ENCODE peak calls at places on chromosomes 3 and 15, in seven cellular contexts. D is NCI-H774, M is neuronal stem cell, F is T47D, G is fibroblast of the conjunctiva, Y is HEK293T, E is GM12865. O is an unnamed sample.

GRCh38 chr3:180265551-180265950 is 228.8 kb upstream of the PEX5L start:
- DNase-seq in D (no peak), M (no peak), F (no peak), G (peak), Y (no peak), E (no peak), O (peak)

GRCh38 chr3:54134155-54134554 is 11.8 kb downstream of the CACNA2D3 start:
- DNase-seq in D (no peak), M (no peak), F (no peak), G (no peak), Y (no peak), E (no peak), O (no peak)

GRCh38 chr3:122942937-122943827 is 84.4 kb downstream of the SEMA5B start:
- DNase-seq in D (no peak), M (peak), F (peak), G (peak), Y (peak), E (peak), O (peak)

GRCh38 chr3:10299679-10300078 is 6.9 kb upstream of the GHRL start:
- DNase-seq in D (no peak), M (no peak), F (no peak), G (no peak), Y (no peak), E (peak), O (no peak)

GRCh38 chr3:123582315-123582714 is 2.5 kb downstream of the HACD2 start:
- DNase-seq in D (no peak), M (no peak), F (no peak), G (no peak), Y (no peak), E (no peak), O (no peak)

GRCh38 chr15:69484837-69485236 is 32.2 kb downstream of the RPLP1 start:
- DNase-seq in D (no peak), M (no peak), F (no peak), G (no peak), Y (no peak), E (no peak), O (no peak)

GRCh38 chr3:194577985-194578905 is 55.0 kb downstream of the TMEM44 start:
- DNase-seq in D (no peak), M (no peak), F (no peak), G (peak), Y (no peak), E (no peak), O (peak)

GRCh38 chr15:69553686-69554085 is 101.1 kb downstream of the RPLP1 start:
- DNase-seq in D (no peak), M (no peak), F (no peak), G (no peak), Y (no peak), E (no peak), O (no peak)

O was measured in myocyte.